ENCODE peak calls at places on chromosomes 13 and 19, in four cellular contexts. G, O, P and B are unnamed samples.

GRCh38 chr13:34114581-34114980 is 296.6 kb downstream of the RFC3 start:
- DNase-seq in G (no peak), O (no peak), P (no peak), B (no peak)

GRCh38 chr13:101869553-101869952 is 417.1 kb downstream of the ITGBL1 start:
- DNase-seq in G (no peak), O (no peak), P (no peak), B (no peak)

GRCh38 chr13:24627090-24627714 is 53.0 kb upstream of the ATP12A start:
- DNase-seq in G (no peak), O (peak), P (no peak), B (no peak)

GRCh38 chr19:35398570-35398969 is 27.7 kb downstream of the GPR42 start:
- DNase-seq in G (no peak), O (no peak), P (no peak), B (no peak)

GRCh38 chr13:102693250-102693649 is 1.6 kb downstream of the METTL21C start:
- DNase-seq in G (no peak), O (no peak), P (no peak), B (no peak)

GRCh38 chr19:33204136-33204973 is 10.2 kb downstream of the LRP3 start:
- DNase-seq in G (no peak), O (no peak), P (no peak), B (no peak)

GRCh38 chr13:102940143-102940542 is 94.3 kb downstream of the ERCC5 start:
- DNase-seq in G (no peak), O (no peak), P (no peak), B (no peak)

GRCh38 chr19:56927791-56928207 is 87.3 kb upstream of the PEG3 start:
- DNase-seq in G (no peak), O (no peak), P (no peak), B (no peak)

GRCh38 chr13:40026741-40027140 is 371.3 kb downstream of the COG6 start:
- DNase-seq in G (no peak), O (no peak), P (no peak), B (no peak)

GRCh38 chr13:27379694-27380596 is 44.5 kb upstream of the GTF3A start:
- DNase-seq in G (no peak), O (peak), P (no peak), B (no peak)

GRCh38 chr13:113863511-113864302 is at the start of gene GAS6:
- DNase-seq in G (peak), O (peak), P (no peak), B (no peak)

GRCh38 chr19:18856385-18857126 is 24.8 kb downstream of the UPF1 start:
- DNase-seq in G (no peak), O (peak), P (no peak), B (no peak)

GRCh38 chr19:35801828-35802227 is 10.8 kb downstream of the PRODH2 start:
- DNase-seq in G (no peak), O (no peak), P (no peak), B (no peak)

GRCh38 chr19:10662384-10663251 is 8.5 kb downstream of the ILF3 start:
- DNase-seq in G (no peak), O (no peak), P (peak), B (no peak)

GRCh38 chr13:54511356-54511755 is 1482.7 kb downstream of the OLFM4 start:
- DNase-seq in G (no peak), O (no peak), P (no peak), B (no peak)

GRCh38 chr13:103726808-103727207 is 660.6 kb upstream of the SLC10A2 start:
- DNase-seq in G (no peak), O (no peak), P (no peak), B (no peak)

GRCh38 chr13:80452279-80452678 is 111.4 kb upstream of the SPRY2 start:
- DNase-seq in G (no peak), O (no peak), P (no peak), B (no peak)

GRCh38 chr13:75395901-75396300 is 86.1 kb downstream of the TBC1D4 start:
- DNase-seq in G (no peak), O (no peak), P (no peak), B (no peak)

GRCh38 chr13:40776681-40777165 is 5.7 kb upstream of the MRPS31 start:
- DNase-seq in G (no peak), O (no peak), P (no peak), B (no peak)

GRCh38 chr13:88628882-88629281 is 957.7 kb downstream of the SLITRK5 start:
- DNase-seq in G (no peak), O (no peak), P (no peak), B (no peak)

GRCh38 chr13:30431269-30431950 is 9.1 kb downstream of the UBE2L5 start:
- DNase-seq in G (no peak), O (no peak), P (no peak), B (no peak)

GRCh38 chr13:42057918-42058530 is 9.6 kb downstream of the DGKH start:
- DNase-seq in G (no peak), O (no peak), P (no peak), B (no peak)

GRCh38 chr13:42055500-42056085 is 7.1 kb downstream of the DGKH start:
- DNase-seq in G (no peak), O (no peak), P (no peak), B (no peak)

GRCh38 chr13:42054798-42055499 is 6.5 kb downstream of the DGKH start:
- DNase-seq in G (no peak), O (no peak), P (no peak), B (no peak)

GRCh38 chr13:42056585-42056984 is 8.1 kb downstream of the DGKH start:
- DNase-seq in G (no peak), O (no peak), P (no peak), B (no peak)

GRCh38 chr13:42056146-42056545 is 7.7 kb downstream of the DGKH start:
- DNase-seq in G (no peak), O (no peak), P (no peak), B (no peak)
- H3K4me3 ChIP-seq in G (no peak), O (no peak), P (no peak), B (no peak)

GRCh38 chr19:47331931-47332547 is at the start of gene C5AR2:
- DNase-seq in G (no peak), O (no peak), P (peak), B (no peak)
- H3K4me3 ChIP-seq in G (no peak), O (no peak), P (peak), B (no peak)

GRCh38 chr19:6533746-6534418 is 3.1 kb downstream of the TNFSF9 start:
- DNase-seq in G (no peak), O (no peak), P (no peak), B (no peak)

GRCh38 chr19:6531956-6532243 is 1.1 kb downstream of the TNFSF9 start:
- DNase-seq in G (no peak), O (no peak), P (no peak), B (no peak)

GRCh38 chr19:6531163-6531955 is 533 bp downstream of the TNFSF9 start:
- DNase-seq in G (no peak), O (no peak), P (no peak), B (no peak)

GRCh38 chr19:6532244-6532999 is 1.6 kb downstream of the TNFSF9 start:
- DNase-seq in G (no peak), O (no peak), P (no peak), B (no peak)

GRCh38 chr19:6533000-6533328 is 2.1 kb downstream of the TNFSF9 start:
- DNase-seq in G (no peak), O (no peak), P (no peak), B (no peak)
- H3K4me3 ChIP-seq in G (no peak), O (peak), P (no peak), B (peak)

DNA sequence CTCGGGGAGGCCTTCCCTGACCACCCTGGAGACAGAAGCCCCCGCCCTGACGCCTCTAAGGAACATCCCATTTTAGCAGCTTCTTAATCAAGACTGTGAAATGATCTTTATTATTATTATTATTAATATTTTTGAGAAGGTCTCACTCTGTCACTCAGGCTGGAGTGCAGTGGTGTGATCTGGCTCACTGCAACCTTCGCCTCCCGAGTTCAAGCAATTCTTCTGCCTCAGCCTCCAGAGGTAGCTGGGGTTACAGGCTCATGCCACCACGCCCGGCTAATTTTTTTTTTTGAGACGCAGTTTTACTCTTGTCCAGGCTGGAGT is 3.6 kb upstream of the DAND5 start:
- DNase-seq in G (no peak), O (no peak), P (no peak), B (no peak)
- H3K4me3 ChIP-seq in G (no peak), O (peak), P (no peak), B (no peak)

GRCh38 chr19:1041272-1041834 is 1.4 kb downstream of the ABCA7 start:
- DNase-seq in G (no peak), O (no peak), P (no peak), B (no peak)
- H3K4me3 ChIP-seq in G (peak), O (peak), P (peak), B (peak)